ENCODE peak calls at places on chromosomes 4 and X, in seven cellular contexts. P is HCT116, S is K562, M is SK-N-SH, Q is H1, O is HepG2, H is GM12878. K is an unnamed sample. For H3K4me1, the result is how much of the 10 kb centered on the place peaks cover.

GRCh38 chr4:82500106-82500738 is 61.6 kb downstream of the TMEM150C start:
- DNase-seq in P (no peak), S (no peak), M (no peak), Q (no peak), O (no peak), H (no peak), K (no peak)

GRCh38 chr4:19857405-19857804 is 394.3 kb upstream of the SLIT2 start:
- DNase-seq in P (no peak), S (no peak), M (no peak), Q (no peak), O (no peak), H (no peak), K (no peak)

GRCh38 chrX:151722241-151722846 is 6.5 kb downstream of the FATE1 start:
- DNase-seq in P (peak), S (peak), M (peak), Q (peak), O (peak), H (no peak), K (no peak)

GRCh38 chr4:81844717-81845116 is 373.0 kb upstream of the RASGEF1B start:
- DNase-seq in P (peak), S (peak), M (peak), Q (peak), O (peak), H (peak), K (peak)

GRCh38 chrX:38516196-38516595 is 45.1 kb upstream of the TSPAN7 start:
- DNase-seq in P (no peak), S (no peak), M (no peak), Q (no peak), O (no peak), H (no peak), K (no peak)

GRCh38 chr4:8268901-8269534 is 536 bp upstream of the HTRA3 start:
- DNase-seq in P (no peak), S (no peak), M (no peak), Q (no peak), O (no peak), H (no peak), K (no peak)

GRCh38 chrX:44997282-44997813 is 124.4 kb downstream of the KDM6A start:
- DNase-seq in P (no peak), S (no peak), M (no peak), Q (no peak), O (no peak), H (no peak), K (no peak)

GRCh38 chrX:15790766-15791380 is 589 bp downstream of the ZRSR2 start:
- DNase-seq in P (no peak), S (no peak), M (peak), Q (no peak), O (no peak), H (peak), K (no peak)

GRCh38 chrX:103254171-103254824 is 657 bp downstream of the TCEAL8 start:
- DNase-seq in P (peak), S (peak), M (peak), Q (peak), O (peak), H (peak), K (peak)

GRCh38 chrX:40380649-40381488 is 199.9 kb upstream of the ATP6AP2 start:
- DNase-seq in P (no peak), S (no peak), M (peak), Q (no peak), O (no peak), H (no peak), K (no peak)

GRCh38 chr4:8906668-8906970 is 35.0 kb upstream of the HMX1 start:
- DNase-seq in P (no peak), S (no peak), M (peak), Q (no peak), O (no peak), H (no peak), K (no peak)

GRCh38 chr4:127623755-127624087 is 9.0 kb upstream of the INTU start:
- DNase-seq in P (no peak), S (no peak), M (no peak), Q (no peak), O (no peak), H (no peak), K (no peak)

GRCh38 chr4:176478076-176478475 is 158.3 kb downstream of the SPCS3 start:
- DNase-seq in P (no peak), S (no peak), M (no peak), Q (no peak), O (no peak), H (no peak), K (no peak)

GRCh38 chr4:30537462-30537861 is 182.7 kb upstream of the PCDH7 start:
- DNase-seq in P (peak), S (no peak), M (no peak), Q (no peak), O (no peak), H (no peak), K (no peak)

GRCh38 chr4:53937918-53938317 is 126.5 kb downstream of the CHIC2 start:
- DNase-seq in P (peak), S (peak), M (no peak), Q (no peak), O (no peak), H (no peak), K (no peak)

GRCh38 chrX:145716226-145716625 is 101.4 kb upstream of the SLITRK2 start:
- DNase-seq in P (no peak), S (no peak), M (no peak), Q (no peak), O (no peak), H (no peak), K (no peak)

GRCh38 chr4:187354740-187355139 is 631.1 kb upstream of the FAT1 start:
- DNase-seq in P (no peak), S (no peak), M (no peak), Q (no peak), O (no peak), H (no peak), K (no peak)

GRCh38 chr4:68109891-68110290 is 19.8 kb downstream of the TMPRSS11F start:
- DNase-seq in P (no peak), S (no peak), M (no peak), Q (no peak), O (no peak), H (no peak), K (no peak)

GRCh38 chr4:108166441-108167315 is 2.1 kb downstream of the LEF1 start:
- DNase-seq in P (no peak), S (peak), M (peak), Q (peak), O (peak), H (no peak), K (no peak)

GRCh38 chr4:171025776-171026175 is 787.4 kb upstream of the GALNTL6 start:
- DNase-seq in P (no peak), S (peak), M (no peak), Q (no peak), O (no peak), H (no peak), K (no peak)

GRCh38 chr4:27176400-27176799 is 315.8 kb downstream of the STIM2 start:
- DNase-seq in P (peak), S (peak), M (peak), Q (peak), O (peak), H (no peak), K (peak)

GRCh38 chrX:3191821-3192220 is 150.6 kb downstream of the ARSF start:
- DNase-seq in P (no peak), S (no peak), M (no peak), Q (no peak), O (no peak), H (no peak), K (no peak)

GRCh38 chr4:123836919-123837605 is 440.5 kb downstream of the SPRY1 start:
- DNase-seq in P (no peak), S (no peak), M (no peak), Q (no peak), O (no peak), H (no peak), K (no peak)

GRCh38 chr4:33411182-33411581 is 2691.0 kb downstream of the PCDH7 start:
- DNase-seq in P (peak), S (no peak), M (no peak), Q (no peak), O (no peak), H (peak), K (no peak)

DNA sequence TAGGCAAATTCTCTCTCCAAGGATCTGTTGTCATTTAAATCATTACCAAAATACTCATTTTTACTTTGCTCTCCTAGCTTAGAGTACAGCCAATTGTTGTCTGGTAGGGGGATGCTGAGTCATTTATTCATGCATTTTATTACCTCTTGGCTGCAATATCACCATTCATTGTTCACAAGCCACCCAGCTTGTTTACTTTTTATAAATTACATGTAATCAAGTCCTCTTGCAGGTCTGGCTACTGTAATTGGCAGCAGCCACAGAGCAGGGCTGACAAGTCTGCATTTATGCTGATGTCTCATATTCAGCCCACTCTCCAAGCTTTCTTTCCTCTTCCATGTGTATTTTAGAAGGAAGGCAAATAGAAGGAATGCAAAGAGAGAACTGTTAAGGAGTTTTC is 15.4 kb downstream of the GAB1 start:
- DNase-seq in P (no peak), S (no peak), M (peak), Q (no peak), O (no peak), H (no peak), K (no peak)
- H3K4me1 ChIP-seq in P (under half), S (under half), M (under half), Q (under half), O (under half), H (under half), K (under half)

GRCh38 chr4:168683595-168683994 is 186.7 kb downstream of the PALLD start:
- DNase-seq in P (no peak), S (no peak), M (no peak), Q (no peak), O (no peak), H (no peak), K (no peak)
- TF ChIP-seq YY1 in P (no peak), S (no peak), M (no peak), Q (no peak), O (no peak), H (no peak), K (no peak)

GRCh38 chr4:169963998-169964397 is 62.2 kb downstream of the MFAP3L start:
- DNase-seq in P (no peak), S (no peak), M (no peak), Q (no peak), O (no peak), H (no peak), K (no peak)
- H3K4me1 ChIP-seq in P (under half), S (under half), M (under half), Q (under half), O (under half), H (under half), K (under half)

GRCh38 chr4:1169691-1170096 is 2.7 kb downstream of the SPON2 start:
- DNase-seq in P (no peak), S (no peak), M (no peak), Q (no peak), O (no peak), H (no peak), K (no peak)

GRCh38 chr4:1168291-1169031 is 3.9 kb downstream of the SPON2 start:
- DNase-seq in P (no peak), S (no peak), M (no peak), Q (no peak), O (no peak), H (no peak), K (no peak)

GRCh38 chr4:1169171-1169671 is 3.2 kb downstream of the SPON2 start:
- DNase-seq in P (no peak), S (no peak), M (no peak), Q (no peak), O (no peak), H (no peak), K (no peak)

GRCh38 chr4:1166509-1167243 is 5.7 kb downstream of the SPON2 start:
- DNase-seq in P (no peak), S (peak), M (no peak), Q (no peak), O (no peak), H (no peak), K (no peak)

GRCh38 chr4:1167244-1167949 is 5.0 kb downstream of the SPON2 start:
- DNase-seq in P (peak), S (peak), M (peak), Q (peak), O (peak), H (peak), K (peak)
- TF ChIP-seq YY1 in P (no peak), S (peak), M (no peak), Q (no peak), O (peak), H (peak), K (no peak)

GRCh38 chrX:119690921-119691716 is 1.8 kb downstream of the SEPTIN6 start:
- DNase-seq in P (no peak), S (peak), M (peak), Q (no peak), O (no peak), H (no peak), K (no peak)
- H3K4me1 ChIP-seq in P (under half), S (under half), M (under half), Q (under half), O (under half), H (under half), K (under half)

K was measured in NT2/D1.